ENCODE peak calls at places on chromosomes 3 and 15, in eight cellular contexts. R is heart left ventricle, K is pancreas, S is stomach, N is colonic mucosa, D is mucosa of descending colon, C is tibial artery, V is right atrium auricular region. G is an unnamed sample. For H3K4me1, the result is how much of the 10 kb centered on the place peaks cover.

GRCh38 chr15:28913171-28913765 is 27.5 kb downstream of the APBA2 start:
- DNase-seq in R (no peak), K (peak), S (no peak), N (no peak), D (no peak), C (no peak), V (no peak), G (no peak)

GRCh38 chr3:133208184-133208583 is 170.0 kb downstream of the TMEM108 start:
- DNase-seq in R (no peak), K (no peak), S (no peak), N (no peak), D (no peak), C (no peak), V (no peak), G (no peak)

GRCh38 chr3:52443791-52444687 is 864 bp downstream of the SEMA3G start:
- DNase-seq in R (no peak), K (no peak), S (no peak), N (no peak), D (no peak), C (no peak), V (no peak), G (no peak)

GRCh38 chr3:171320721-171321120 is 139.5 kb downstream of the TNIK start:
- DNase-seq in R (peak), K (no peak), S (no peak), N (no peak), D (no peak), C (no peak), V (peak), G (no peak)

GRCh38 chr3:122767690-122768372 is 25.8 kb downstream of the HSPBAP1 start:
- DNase-seq in R (no peak), K (no peak), S (no peak), N (no peak), D (no peak), C (no peak), V (no peak), G (no peak)

GRCh38 chr15:86002444-86002843 is 77.2 kb upstream of the AGBL1 start:
- DNase-seq in R (no peak), K (no peak), S (no peak), N (no peak), D (no peak), C (no peak), V (no peak), G (no peak)

GRCh38 chr3:49454457-49454856 is 15.6 kb upstream of the DAG1 start:
- DNase-seq in R (peak), K (peak), S (peak), N (no peak), D (peak), C (no peak), V (no peak), G (peak)

GRCh38 chr3:190424478-190425439 is 24.9 kb downstream of the TMEM207 start:
- DNase-seq in R (peak), K (peak), S (peak), N (peak), D (peak), C (peak), V (no peak), G (peak)

DNA sequence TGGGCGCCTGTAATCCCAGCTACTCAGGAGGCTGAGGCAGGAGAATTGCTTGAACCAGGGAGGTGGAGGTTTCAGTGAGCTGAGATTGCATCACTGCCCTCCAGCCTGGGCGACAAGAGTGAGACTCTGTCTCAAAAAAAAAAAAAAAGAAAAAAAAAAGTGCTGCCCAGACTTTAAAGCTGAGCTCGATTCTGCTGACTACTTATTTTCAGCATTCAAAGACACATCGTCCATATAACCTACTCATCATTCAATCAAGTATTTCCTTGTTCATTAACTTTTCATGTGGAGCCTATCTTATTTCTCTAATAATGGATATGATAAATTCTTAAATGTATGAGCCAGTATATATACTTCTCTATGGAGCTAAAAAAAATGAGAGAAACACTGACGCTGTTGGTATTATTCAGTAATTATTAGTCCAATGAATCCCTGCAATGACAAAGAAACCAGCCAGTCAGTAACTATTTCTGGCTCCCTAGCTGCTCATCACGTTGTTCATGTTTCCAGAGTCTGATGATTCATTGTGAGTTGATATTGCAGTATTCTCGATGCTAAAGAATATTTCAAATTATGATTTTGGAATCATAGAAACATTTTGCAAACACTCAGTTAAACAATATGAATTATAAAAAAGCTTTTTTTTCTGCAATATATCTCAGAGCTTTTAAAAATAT is 111.9 kb downstream of the RAP2B start:
- DNase-seq in R (no peak), K (no peak), S (no peak), N (no peak), D (no peak), C (no peak), V (no peak), G (no peak)
- TF ChIP-seq CTCF in R (no peak), K (no peak), S (no peak), N (no peak), D (no peak), C (no peak), V (no peak), G (no peak)

GRCh38 chr15:68812596-68813548 is 7.8 kb downstream of the ANP32A start:
- DNase-seq in R (no peak), K (no peak), S (no peak), N (peak), D (no peak), C (no peak), V (peak), G (no peak)
- H3K4me1 ChIP-seq in R (under half), K (under half), S (half or more), N (under half), D (under half), C (under half), V (half or more), G (under half)

DNA sequence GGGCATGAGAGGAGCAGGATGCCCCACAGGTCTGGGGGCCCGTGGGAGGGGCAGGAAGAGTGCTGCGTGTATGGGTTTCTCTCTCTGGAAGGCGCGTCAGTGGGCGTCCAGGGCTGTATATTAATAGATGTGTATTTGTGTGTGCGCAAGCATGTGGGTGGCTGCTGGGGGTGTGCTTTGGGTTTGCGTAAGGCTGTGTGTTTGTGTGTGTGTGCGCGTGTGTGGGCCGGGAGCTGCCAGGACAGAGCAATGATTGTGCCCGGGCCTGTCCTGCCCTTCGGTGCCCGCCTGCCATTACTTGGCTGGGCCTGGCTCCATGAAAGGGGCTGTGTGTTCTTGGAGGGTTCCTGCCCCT is 16.4 kb downstream of the CSPG4 start:
- DNase-seq in R (no peak), K (no peak), S (no peak), N (no peak), D (no peak), C (peak), V (no peak), G (no peak)
- H3K4me3 ChIP-seq in R (no peak), K (no peak), S (no peak), N (no peak), D (no peak), C (no peak), V (no peak), G (no peak)

DNA sequence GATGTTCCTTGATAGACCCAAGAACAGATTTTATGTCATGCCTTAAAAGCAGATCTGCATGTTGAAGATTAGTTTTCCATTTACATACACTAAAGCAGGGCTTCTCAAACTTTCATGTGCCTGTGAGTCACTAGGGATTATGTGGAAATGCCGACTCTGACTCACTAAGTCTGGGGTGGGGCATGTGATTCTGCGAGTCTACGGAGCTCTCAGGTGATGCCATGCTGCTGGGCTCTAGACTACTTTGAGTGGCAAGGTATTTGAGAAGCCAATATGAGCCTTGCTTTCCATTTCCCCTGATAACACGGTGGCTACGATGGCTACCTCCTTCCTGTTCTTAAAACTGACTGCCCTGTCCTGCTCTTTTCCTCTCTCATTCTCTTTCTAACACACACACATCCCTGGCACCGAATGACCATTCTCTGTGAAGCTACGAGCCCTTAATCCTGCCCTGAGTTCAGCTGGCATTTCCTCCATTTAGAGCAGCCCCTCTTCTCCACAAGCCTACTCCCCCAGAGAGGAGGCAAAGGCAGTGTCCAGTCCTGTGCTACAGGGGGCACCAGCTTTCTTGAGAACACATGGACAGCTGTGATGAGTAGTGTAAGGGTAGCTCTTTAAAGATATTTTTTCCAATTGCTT is 39.7 kb upstream of the PYGO1 start:
- DNase-seq in R (no peak), K (no peak), S (peak), N (no peak), D (no peak), C (no peak), V (no peak), G (no peak)
- TF ChIP-seq CTCF in R (no peak), K (no peak), S (no peak), N (no peak), D (no peak), C (no peak), V (no peak), G (peak)